ENCODE peak calls at places on chromosomes 6 and 20, in eight cellular contexts. One of them, this sample, is unnamed.

GRCh38 chr20:22863881-22864280 is 171.2 kb upstream of the SSTR4 start:
- DNase-seq in progenitor cell of endocrine pancreas: no peak
- DNase-seq in neural crest cell: no peak
- DNase-seq in retinal pigment epithelial cell: no peak
- DNase-seq in MCF 10A: no peak
- DNase-seq in type B pancreatic cell: no peak
- DNase-seq in heart left ventricle: no peak
- DNase-seq in nephron progenitor cell: peak
- DNase-seq in this sample: no peak

GRCh38 chr6:152380993-152381898 is 255.9 kb downstream of the SYNE1 start:
- DNase-seq in progenitor cell of endocrine pancreas: peak
- DNase-seq in neural crest cell: peak
- DNase-seq in retinal pigment epithelial cell: peak
- DNase-seq in MCF 10A: peak
- DNase-seq in type B pancreatic cell: no peak
- DNase-seq in heart left ventricle: peak
- DNase-seq in nephron progenitor cell: peak
- DNase-seq in this sample: peak

GRCh38 chr6:126077810-126078791 is 91.8 kb downstream of the TRMT11 start:
- DNase-seq in progenitor cell of endocrine pancreas: no peak
- DNase-seq in neural crest cell: no peak
- DNase-seq in retinal pigment epithelial cell: no peak
- DNase-seq in MCF 10A: no peak
- DNase-seq in type B pancreatic cell: no peak
- DNase-seq in heart left ventricle: no peak
- DNase-seq in nephron progenitor cell: no peak
- DNase-seq in this sample: peak

GRCh38 chr6:148800535-148800934 is 53.7 kb downstream of the UST start:
- DNase-seq in progenitor cell of endocrine pancreas: no peak
- DNase-seq in neural crest cell: no peak
- DNase-seq in retinal pigment epithelial cell: no peak
- DNase-seq in MCF 10A: peak
- DNase-seq in type B pancreatic cell: no peak
- DNase-seq in heart left ventricle: no peak
- DNase-seq in nephron progenitor cell: no peak
- DNase-seq in this sample: no peak

GRCh38 chr6:50442531-50443040 is 270.7 kb upstream of the TFAP2D start:
- DNase-seq in progenitor cell of endocrine pancreas: no peak
- DNase-seq in neural crest cell: no peak
- DNase-seq in retinal pigment epithelial cell: no peak
- DNase-seq in MCF 10A: no peak
- DNase-seq in type B pancreatic cell: no peak
- DNase-seq in heart left ventricle: no peak
- DNase-seq in nephron progenitor cell: no peak
- DNase-seq in this sample: no peak

GRCh38 chr20:54624701-54625472 is 149.5 kb downstream of the DOK5 start:
- DNase-seq in progenitor cell of endocrine pancreas: no peak
- DNase-seq in neural crest cell: no peak
- DNase-seq in retinal pigment epithelial cell: no peak
- DNase-seq in MCF 10A: no peak
- DNase-seq in type B pancreatic cell: no peak
- DNase-seq in heart left ventricle: no peak
- DNase-seq in nephron progenitor cell: no peak
- DNase-seq in this sample: no peak

GRCh38 chr6:22448311-22448711 is 121.1 kb upstream of the HDGFL1 start:
- DNase-seq in progenitor cell of endocrine pancreas: no peak
- DNase-seq in neural crest cell: no peak
- DNase-seq in retinal pigment epithelial cell: peak
- DNase-seq in MCF 10A: no peak
- DNase-seq in type B pancreatic cell: no peak
- DNase-seq in heart left ventricle: no peak
- DNase-seq in nephron progenitor cell: peak
- DNase-seq in this sample: peak

GRCh38 chr6:135163440-135163738 is 17.7 kb upstream of the MYB start:
- DNase-seq in progenitor cell of endocrine pancreas: no peak
- DNase-seq in neural crest cell: no peak
- DNase-seq in retinal pigment epithelial cell: no peak
- DNase-seq in MCF 10A: no peak
- DNase-seq in type B pancreatic cell: no peak
- DNase-seq in heart left ventricle: no peak
- DNase-seq in nephron progenitor cell: no peak
- DNase-seq in this sample: no peak

GRCh38 chr20:33211817-33212424 is 5.2 kb upstream of the BPIFA3 start:
- DNase-seq in progenitor cell of endocrine pancreas: peak
- DNase-seq in neural crest cell: peak
- DNase-seq in retinal pigment epithelial cell: peak
- DNase-seq in MCF 10A: peak
- DNase-seq in type B pancreatic cell: no peak
- DNase-seq in heart left ventricle: no peak
- DNase-seq in nephron progenitor cell: peak
- DNase-seq in this sample: peak
- TF ChIP-seq CTCF in progenitor cell of endocrine pancreas: peak
- TF ChIP-seq CTCF in neural crest cell: peak
- TF ChIP-seq CTCF in retinal pigment epithelial cell: peak
- TF ChIP-seq CTCF in MCF 10A: peak
- TF ChIP-seq CTCF in type B pancreatic cell: peak
- TF ChIP-seq CTCF in heart left ventricle: peak
- TF ChIP-seq CTCF in nephron progenitor cell: peak
- TF ChIP-seq CTCF in this sample: peak

DNA sequence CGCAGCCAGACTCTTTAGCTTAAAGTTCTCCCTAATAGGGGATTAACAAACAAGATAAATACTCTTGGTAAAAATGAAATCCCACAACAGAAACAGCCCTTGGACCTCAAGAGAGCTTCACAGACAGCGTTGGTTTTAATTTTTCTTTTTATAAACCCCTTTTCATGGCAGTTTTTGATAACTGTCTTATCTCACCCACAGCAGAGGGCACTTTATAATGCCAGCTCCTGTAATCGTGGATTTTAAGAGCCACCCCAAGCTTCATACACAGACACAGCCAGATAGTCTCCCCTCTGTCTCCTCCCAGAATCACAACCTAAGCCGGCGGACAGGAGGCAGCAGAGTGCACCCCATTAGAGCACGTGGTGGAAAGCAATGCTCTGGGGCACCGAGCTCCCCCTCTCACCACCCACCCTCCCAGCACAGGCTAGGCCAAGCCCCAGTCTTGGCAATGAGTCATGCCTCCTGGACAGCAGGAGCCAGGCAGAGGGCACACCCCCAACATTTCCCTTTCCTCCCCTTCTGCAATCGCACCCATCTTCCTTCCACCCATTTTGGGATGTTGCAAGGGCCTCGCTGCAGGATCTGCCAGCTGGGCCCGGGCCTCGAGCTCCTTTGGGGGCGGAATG is 2.5 kb downstream of the JAG1 start:
- DNase-seq in progenitor cell of endocrine pancreas: peak
- DNase-seq in neural crest cell: peak
- DNase-seq in retinal pigment epithelial cell: peak
- DNase-seq in MCF 10A: peak
- DNase-seq in type B pancreatic cell: no peak
- DNase-seq in heart left ventricle: peak
- DNase-seq in nephron progenitor cell: peak
- DNase-seq in this sample: peak
- TF ChIP-seq CTCF in progenitor cell of endocrine pancreas: peak
- TF ChIP-seq CTCF in neural crest cell: peak
- TF ChIP-seq CTCF in retinal pigment epithelial cell: peak
- TF ChIP-seq CTCF in MCF 10A: peak
- TF ChIP-seq CTCF in type B pancreatic cell: peak
- TF ChIP-seq CTCF in heart left ventricle: peak
- TF ChIP-seq CTCF in nephron progenitor cell: peak
- TF ChIP-seq CTCF in this sample: peak

GRCh38 chr6:146111864-146112263 is 83.0 kb downstream of the GRM1 start:
- DNase-seq in progenitor cell of endocrine pancreas: no peak
- DNase-seq in neural crest cell: no peak
- DNase-seq in retinal pigment epithelial cell: no peak
- DNase-seq in MCF 10A: peak
- DNase-seq in type B pancreatic cell: no peak
- DNase-seq in heart left ventricle: no peak
- DNase-seq in nephron progenitor cell: no peak
- DNase-seq in this sample: no peak
- TF ChIP-seq CTCF in progenitor cell of endocrine pancreas: no peak
- TF ChIP-seq CTCF in neural crest cell: no peak
- TF ChIP-seq CTCF in retinal pigment epithelial cell: peak
- TF ChIP-seq CTCF in MCF 10A: no peak
- TF ChIP-seq CTCF in type B pancreatic cell: no peak
- TF ChIP-seq CTCF in heart left ventricle: no peak
- TF ChIP-seq CTCF in nephron progenitor cell: no peak
- TF ChIP-seq CTCF in this sample: no peak

GRCh38 chr20:36040571-36040970 is 72.2 kb downstream of the CNBD2 start:
- DNase-seq in progenitor cell of endocrine pancreas: no peak
- DNase-seq in neural crest cell: no peak
- DNase-seq in retinal pigment epithelial cell: no peak
- DNase-seq in MCF 10A: no peak
- DNase-seq in type B pancreatic cell: no peak
- DNase-seq in heart left ventricle: no peak
- DNase-seq in nephron progenitor cell: no peak
- DNase-seq in this sample: no peak
- TF ChIP-seq CTCF in progenitor cell of endocrine pancreas: no peak
- TF ChIP-seq CTCF in neural crest cell: no peak
- TF ChIP-seq CTCF in retinal pigment epithelial cell: no peak
- TF ChIP-seq CTCF in MCF 10A: no peak
- TF ChIP-seq CTCF in type B pancreatic cell: no peak
- TF ChIP-seq CTCF in heart left ventricle: no peak
- TF ChIP-seq CTCF in nephron progenitor cell: no peak
- TF ChIP-seq CTCF in this sample: no peak

DNA sequence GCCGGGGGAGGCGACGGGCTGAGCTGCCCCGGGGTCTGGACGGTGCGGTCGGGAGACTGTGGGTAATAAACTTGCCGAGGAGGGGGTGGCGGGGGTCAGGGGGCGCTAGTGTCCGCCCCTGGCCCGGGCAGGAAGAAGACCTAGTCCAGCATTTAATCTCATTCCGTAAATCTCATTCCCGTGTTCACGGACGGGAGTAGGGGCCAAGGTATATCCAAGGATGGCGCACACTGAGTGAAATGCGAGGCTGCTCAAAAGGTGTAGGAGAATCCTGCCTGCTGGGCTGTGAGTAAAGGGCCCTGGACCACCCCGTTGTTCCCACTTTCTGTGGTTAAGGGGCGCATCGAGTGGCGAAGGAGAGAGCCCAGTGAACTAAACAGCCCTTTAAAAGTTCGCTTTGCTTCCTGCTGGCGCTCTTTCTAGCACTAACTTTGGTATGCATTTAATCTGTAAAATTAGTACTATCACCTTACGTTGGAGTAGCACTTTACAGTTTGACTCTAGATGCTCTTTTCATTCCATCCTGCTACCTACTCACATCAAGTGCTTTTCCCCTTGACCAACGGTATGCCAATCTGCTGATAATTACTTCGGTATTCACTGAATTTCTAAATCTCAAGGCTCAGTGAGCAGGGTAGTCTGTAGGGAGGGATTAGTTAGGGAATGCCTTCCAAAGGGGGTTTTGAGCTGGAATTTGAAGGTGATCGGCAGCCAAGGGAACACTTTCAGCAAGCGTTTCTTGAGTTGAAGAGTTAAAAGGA is 730 bp downstream of the PARD6B start:
- DNase-seq in progenitor cell of endocrine pancreas: no peak
- DNase-seq in neural crest cell: no peak
- DNase-seq in retinal pigment epithelial cell: no peak
- DNase-seq in MCF 10A: no peak
- DNase-seq in type B pancreatic cell: peak
- DNase-seq in heart left ventricle: no peak
- DNase-seq in nephron progenitor cell: no peak
- DNase-seq in this sample: no peak
- TF ChIP-seq CTCF in progenitor cell of endocrine pancreas: no peak
- TF ChIP-seq CTCF in neural crest cell: no peak
- TF ChIP-seq CTCF in retinal pigment epithelial cell: no peak
- TF ChIP-seq CTCF in MCF 10A: no peak
- TF ChIP-seq CTCF in type B pancreatic cell: no peak
- TF ChIP-seq CTCF in heart left ventricle: no peak
- TF ChIP-seq CTCF in nephron progenitor cell: no peak
- TF ChIP-seq CTCF in this sample: no peak

GRCh38 chr6:6699741-6700367 is 111.3 kb downstream of the LY86 start:
- DNase-seq in progenitor cell of endocrine pancreas: no peak
- DNase-seq in neural crest cell: no peak
- DNase-seq in retinal pigment epithelial cell: peak
- DNase-seq in MCF 10A: peak
- DNase-seq in type B pancreatic cell: peak
- DNase-seq in heart left ventricle: peak
- DNase-seq in nephron progenitor cell: no peak
- DNase-seq in this sample: peak
- TF ChIP-seq CTCF in progenitor cell of endocrine pancreas: peak
- TF ChIP-seq CTCF in neural crest cell: no peak
- TF ChIP-seq CTCF in retinal pigment epithelial cell: peak
- TF ChIP-seq CTCF in MCF 10A: no peak
- TF ChIP-seq CTCF in type B pancreatic cell: no peak
- TF ChIP-seq CTCF in heart left ventricle: no peak
- TF ChIP-seq CTCF in nephron progenitor cell: no peak
- TF ChIP-seq CTCF in this sample: no peak

This sample was measured in foreskin fibroblast.